ENCODE peak calls at places on chromosomes 13 and 19, in seven cellular contexts. One of them, this sample, is unnamed. For H3K4me1, the result is how much of the 10 kb centered on the place peaks cover.

GRCh38 chr13:51958217-51958547 is 53.1 kb downstream of the ATP7B start:
- DNase-seq in IMR-90: no peak
- DNase-seq in neuronal stem cell: no peak
- DNase-seq in mesenchymal stem cell: no peak
- DNase-seq in H9: no peak
- DNase-seq in H1: no peak
- DNase-seq in trophoblast cell: no peak
- DNase-seq in this sample: peak

GRCh38 chr13:26460652-26461051 is 96.8 kb upstream of the WASF3 start:
- DNase-seq in IMR-90: peak
- DNase-seq in neuronal stem cell: no peak
- DNase-seq in mesenchymal stem cell: peak
- DNase-seq in H9: no peak
- DNase-seq in H1: no peak
- DNase-seq in trophoblast cell: no peak
- DNase-seq in this sample: no peak

GRCh38 chr13:81987159-81987558 is 1646.2 kb upstream of the SPRY2 start:
- DNase-seq in IMR-90: no peak
- DNase-seq in neuronal stem cell: no peak
- DNase-seq in mesenchymal stem cell: no peak
- DNase-seq in H9: no peak
- DNase-seq in H1: no peak
- DNase-seq in trophoblast cell: no peak
- DNase-seq in this sample: peak

GRCh38 chr19:1272423-1273262 is 2.7 kb upstream of the FAM174C start:
- DNase-seq in IMR-90: no peak
- DNase-seq in neuronal stem cell: no peak
- DNase-seq in mesenchymal stem cell: no peak
- DNase-seq in H9: no peak
- DNase-seq in H1: no peak
- DNase-seq in trophoblast cell: no peak
- DNase-seq in this sample: no peak

GRCh38 chr13:43573787-43574562 is 212.8 kb downstream of the ENOX1 start:
- DNase-seq in IMR-90: no peak
- DNase-seq in neuronal stem cell: no peak
- DNase-seq in mesenchymal stem cell: peak
- DNase-seq in H9: no peak
- DNase-seq in H1: no peak
- DNase-seq in trophoblast cell: no peak
- DNase-seq in this sample: no peak

GRCh38 chr19:18416778-18417249 is 2.4 kb upstream of the SSBP4 start:
- DNase-seq in IMR-90: peak
- DNase-seq in neuronal stem cell: peak
- DNase-seq in mesenchymal stem cell: peak
- DNase-seq in H9: peak
- DNase-seq in H1: peak
- DNase-seq in trophoblast cell: peak
- DNase-seq in this sample: peak

GRCh38 chr19:48925240-48925843 is 8.2 kb upstream of the DHDH start:
- DNase-seq in IMR-90: peak
- DNase-seq in neuronal stem cell: no peak
- DNase-seq in mesenchymal stem cell: no peak
- DNase-seq in H9: no peak
- DNase-seq in H1: no peak
- DNase-seq in trophoblast cell: no peak
- DNase-seq in this sample: peak

GRCh38 chr19:8610041-8610927 is at the start of gene ADAMTS10:
- DNase-seq in IMR-90: peak
- DNase-seq in neuronal stem cell: no peak
- DNase-seq in mesenchymal stem cell: no peak
- DNase-seq in H9: peak
- DNase-seq in H1: peak
- DNase-seq in trophoblast cell: no peak
- DNase-seq in this sample: peak

GRCh38 chr13:100984349-100984748 is 309.8 kb upstream of the TMTC4 start:
- DNase-seq in IMR-90: no peak
- DNase-seq in neuronal stem cell: no peak
- DNase-seq in mesenchymal stem cell: no peak
- DNase-seq in H9: no peak
- DNase-seq in H1: no peak
- DNase-seq in trophoblast cell: no peak
- DNase-seq in this sample: no peak

GRCh38 chr19:10004617-10005016 is 5.7 kb downstream of the COL5A3 start:
- DNase-seq in IMR-90: no peak
- DNase-seq in neuronal stem cell: no peak
- DNase-seq in mesenchymal stem cell: no peak
- DNase-seq in H9: no peak
- DNase-seq in H1: no peak
- DNase-seq in trophoblast cell: no peak
- DNase-seq in this sample: no peak

GRCh38 chr19:18894254-18895037 is 1.5 kb downstream of the CERS1 start:
- DNase-seq in IMR-90: peak
- DNase-seq in neuronal stem cell: peak
- DNase-seq in mesenchymal stem cell: no peak
- DNase-seq in H9: peak
- DNase-seq in H1: peak
- DNase-seq in trophoblast cell: no peak
- DNase-seq in this sample: peak

GRCh38 chr19:47183579-47183978 is 47.4 kb downstream of the BBC3 start:
- DNase-seq in IMR-90: no peak
- DNase-seq in neuronal stem cell: no peak
- DNase-seq in mesenchymal stem cell: no peak
- DNase-seq in H9: no peak
- DNase-seq in H1: no peak
- DNase-seq in trophoblast cell: no peak
- DNase-seq in this sample: no peak

GRCh38 chr19:2334986-2335846 is 6.7 kb downstream of the SPPL2B start:
- DNase-seq in IMR-90: no peak
- DNase-seq in neuronal stem cell: no peak
- DNase-seq in mesenchymal stem cell: no peak
- DNase-seq in H9: no peak
- DNase-seq in H1: peak
- DNase-seq in trophoblast cell: no peak
- DNase-seq in this sample: peak

GRCh38 chr19:7865262-7865911 is 8.8 kb downstream of the PRR36 start:
- DNase-seq in IMR-90: no peak
- DNase-seq in neuronal stem cell: no peak
- DNase-seq in mesenchymal stem cell: no peak
- DNase-seq in H9: no peak
- DNase-seq in H1: no peak
- DNase-seq in trophoblast cell: no peak
- DNase-seq in this sample: no peak

GRCh38 chr13:51032831-51033230 is 78.2 kb downstream of the C13orf42 start:
- DNase-seq in IMR-90: no peak
- DNase-seq in neuronal stem cell: no peak
- DNase-seq in mesenchymal stem cell: no peak
- DNase-seq in H9: no peak
- DNase-seq in H1: no peak
- DNase-seq in trophoblast cell: no peak
- DNase-seq in this sample: no peak

GRCh38 chr19:41339936-41340335 is 13.8 kb downstream of the TGFB1 start:
- DNase-seq in IMR-90: peak
- DNase-seq in neuronal stem cell: no peak
- DNase-seq in mesenchymal stem cell: peak
- DNase-seq in H9: no peak
- DNase-seq in H1: no peak
- DNase-seq in trophoblast cell: peak
- DNase-seq in this sample: peak

GRCh38 chr13:51269039-51269438 is 46.8 kb downstream of the FAM124A start:
- DNase-seq in IMR-90: peak
- DNase-seq in neuronal stem cell: no peak
- DNase-seq in mesenchymal stem cell: peak
- DNase-seq in H9: peak
- DNase-seq in H1: no peak
- DNase-seq in trophoblast cell: no peak
- DNase-seq in this sample: no peak

GRCh38 chr19:5959260-5960004 is 18.5 kb downstream of the RANBP3 start:
- DNase-seq in IMR-90: no peak
- DNase-seq in neuronal stem cell: no peak
- DNase-seq in mesenchymal stem cell: no peak
- DNase-seq in H9: no peak
- DNase-seq in H1: no peak
- DNase-seq in trophoblast cell: no peak
- DNase-seq in this sample: no peak
- H3K4me1 ChIP-seq in IMR-90: half or more
- H3K4me1 ChIP-seq in neuronal stem cell: under half
- H3K4me1 ChIP-seq in mesenchymal stem cell: half or more
- H3K4me1 ChIP-seq in H9: under half
- H3K4me1 ChIP-seq in H1: under half
- H3K4me1 ChIP-seq in trophoblast cell: under half
- H3K4me1 ChIP-seq in this sample: under half

GRCh38 chr13:38635030-38635429 is 51.8 kb upstream of the FREM2 start:
- DNase-seq in IMR-90: no peak
- DNase-seq in neuronal stem cell: no peak
- DNase-seq in mesenchymal stem cell: no peak
- DNase-seq in H9: no peak
- DNase-seq in H1: no peak
- DNase-seq in trophoblast cell: no peak
- DNase-seq in this sample: peak
- H4K8ac ChIP-seq in IMR-90: no peak
- H4K8ac ChIP-seq in neuronal stem cell: no peak
- H4K8ac ChIP-seq in mesenchymal stem cell: no peak
- H4K8ac ChIP-seq in H9: no peak
- H4K8ac ChIP-seq in H1: no peak
- H4K8ac ChIP-seq in trophoblast cell: no peak
- H4K8ac ChIP-seq in this sample: no peak

GRCh38 chr19:30102239-30102638 is 160.2 kb downstream of the URI1 start:
- DNase-seq in IMR-90: no peak
- DNase-seq in neuronal stem cell: no peak
- DNase-seq in mesenchymal stem cell: no peak
- DNase-seq in H9: no peak
- DNase-seq in H1: no peak
- DNase-seq in trophoblast cell: no peak
- DNase-seq in this sample: no peak

GRCh38 chr19:30105316-30105715 is 163.3 kb downstream of the URI1 start:
- DNase-seq in IMR-90: no peak
- DNase-seq in neuronal stem cell: no peak
- DNase-seq in mesenchymal stem cell: no peak
- DNase-seq in H9: no peak
- DNase-seq in H1: no peak
- DNase-seq in trophoblast cell: no peak
- DNase-seq in this sample: no peak

GRCh38 chr19:30102666-30103065 is 160.6 kb downstream of the URI1 start:
- DNase-seq in IMR-90: no peak
- DNase-seq in neuronal stem cell: no peak
- DNase-seq in mesenchymal stem cell: no peak
- DNase-seq in H9: no peak
- DNase-seq in H1: no peak
- DNase-seq in trophoblast cell: no peak
- DNase-seq in this sample: no peak

GRCh38 chr19:30105723-30106122 is 163.7 kb downstream of the URI1 start:
- DNase-seq in IMR-90: no peak
- DNase-seq in neuronal stem cell: no peak
- DNase-seq in mesenchymal stem cell: no peak
- DNase-seq in H9: no peak
- DNase-seq in H1: no peak
- DNase-seq in trophoblast cell: no peak
- DNase-seq in this sample: no peak

GRCh38 chr19:30103981-30104380 is 161.9 kb downstream of the URI1 start:
- DNase-seq in IMR-90: no peak
- DNase-seq in neuronal stem cell: no peak
- DNase-seq in mesenchymal stem cell: no peak
- DNase-seq in H9: no peak
- DNase-seq in H1: no peak
- DNase-seq in trophoblast cell: no peak
- DNase-seq in this sample: no peak
- H3K4me1 ChIP-seq in IMR-90: under half
- H3K4me1 ChIP-seq in neuronal stem cell: under half
- H3K4me1 ChIP-seq in mesenchymal stem cell: under half
- H3K4me1 ChIP-seq in H9: under half
- H3K4me1 ChIP-seq in H1: under half
- H3K4me1 ChIP-seq in trophoblast cell: under half
- H3K4me1 ChIP-seq in this sample: under half

GRCh38 chr19:35264281-35265125 is 4.3 kb upstream of the USF2 start:
- DNase-seq in IMR-90: no peak
- DNase-seq in neuronal stem cell: no peak
- DNase-seq in mesenchymal stem cell: no peak
- DNase-seq in H9: peak
- DNase-seq in H1: no peak
- DNase-seq in trophoblast cell: no peak
- DNase-seq in this sample: no peak

GRCh38 chr19:35265126-35265995 is 3.4 kb upstream of the USF2 start:
- DNase-seq in IMR-90: no peak
- DNase-seq in neuronal stem cell: no peak
- DNase-seq in mesenchymal stem cell: no peak
- DNase-seq in H9: peak
- DNase-seq in H1: no peak
- DNase-seq in trophoblast cell: no peak
- DNase-seq in this sample: no peak

GRCh38 chr19:35260694-35261304 is 8.0 kb upstream of the USF2 start:
- DNase-seq in IMR-90: no peak
- DNase-seq in neuronal stem cell: no peak
- DNase-seq in mesenchymal stem cell: no peak
- DNase-seq in H9: no peak
- DNase-seq in H1: no peak
- DNase-seq in trophoblast cell: no peak
- DNase-seq in this sample: no peak

GRCh38 chr19:35262101-35262761 is 6.5 kb upstream of the USF2 start:
- DNase-seq in IMR-90: no peak
- DNase-seq in neuronal stem cell: no peak
- DNase-seq in mesenchymal stem cell: no peak
- DNase-seq in H9: peak
- DNase-seq in H1: no peak
- DNase-seq in trophoblast cell: no peak
- DNase-seq in this sample: no peak

DNA sequence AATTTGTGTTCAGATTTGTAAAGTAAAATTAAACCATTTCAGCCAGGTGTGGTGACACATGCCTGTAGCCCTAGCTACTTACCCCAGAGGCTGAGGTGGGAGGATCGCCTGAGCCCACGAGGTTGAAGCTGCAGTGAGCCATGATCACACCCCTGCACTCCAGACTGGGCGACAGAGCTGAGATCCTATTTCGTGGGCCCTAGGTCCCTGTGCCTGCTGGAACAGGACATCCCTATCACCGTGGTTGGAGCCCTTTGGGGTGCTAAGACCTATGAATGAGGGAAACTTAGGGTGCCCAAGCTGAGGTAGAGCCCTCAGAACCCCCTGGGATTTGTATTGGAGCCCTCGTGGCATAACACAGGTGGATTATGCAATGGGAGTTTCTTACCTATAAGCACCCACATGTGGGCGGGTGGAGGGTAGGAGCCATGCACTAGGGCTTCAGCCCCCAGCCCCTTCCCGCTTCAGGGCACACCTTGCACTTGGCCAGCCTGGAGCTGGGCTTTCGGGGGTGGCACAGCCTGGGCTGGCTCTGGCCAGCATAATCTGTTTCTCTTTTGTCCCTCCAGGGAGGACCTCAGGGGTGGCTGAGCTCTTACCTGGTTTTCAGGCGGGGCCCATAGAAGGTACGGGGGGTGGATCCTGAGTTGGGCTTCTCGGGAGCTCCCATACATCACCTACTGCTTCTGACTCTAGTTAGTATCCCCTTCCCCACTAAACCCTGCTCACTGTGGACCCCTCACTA is 7.2 kb upstream of the USF2 start:
- DNase-seq in IMR-90: no peak
- DNase-seq in neuronal stem cell: no peak
- DNase-seq in mesenchymal stem cell: no peak
- DNase-seq in H9: peak
- DNase-seq in H1: no peak
- DNase-seq in trophoblast cell: no peak
- DNase-seq in this sample: no peak
- H4K8ac ChIP-seq in IMR-90: no peak
- H4K8ac ChIP-seq in neuronal stem cell: peak
- H4K8ac ChIP-seq in mesenchymal stem cell: no peak
- H4K8ac ChIP-seq in H9: no peak
- H4K8ac ChIP-seq in H1: peak
- H4K8ac ChIP-seq in trophoblast cell: no peak
- H4K8ac ChIP-seq in this sample: no peak

This sample was measured in mesendoderm.